ENCODE peak calls at places on chromosomes 13 and 19, in seven cellular contexts. One of them, this sample, is unnamed.

GRCh38 chr13:25901460-25902376 is 150.1 kb downstream of the SHISA2 start:
- DNase-seq in substantia nigra: no peak
- DNase-seq in CD8-positive, alpha-beta memory T cell: no peak
- DNase-seq in lower leg skin: no peak
- DNase-seq in HuH-7: no peak
- DNase-seq in lung: no peak
- DNase-seq in SK-MEL-5: peak; percentile 91
- DNase-seq in this sample: no peak

GRCh38 chr13:100203696-100204367 is 114.9 kb downstream of the PCCA start:
- DNase-seq in lower leg skin: no peak
- DNase-seq in HuH-7: no peak
- DNase-seq in CD8-positive, alpha-beta memory T cell: no peak
- DNase-seq in lung: no peak
- DNase-seq in substantia nigra: no peak
- DNase-seq in SK-MEL-5: no peak
- DNase-seq in this sample: no peak

GRCh38 chr19:33254245-33254824 is 28.7 kb upstream of the SLC7A10 start:
- DNase-seq in lung: no peak
- DNase-seq in SK-MEL-5: no peak
- DNase-seq in CD8-positive, alpha-beta memory T cell: no peak
- DNase-seq in substantia nigra: no peak
- DNase-seq in HuH-7: no peak
- DNase-seq in lower leg skin: no peak
- DNase-seq in this sample: no peak

GRCh38 chr13:111383591-111384440 is 63.4 kb downstream of the TEX29 start:
- DNase-seq in HuH-7: no peak
- DNase-seq in substantia nigra: no peak
- DNase-seq in CD8-positive, alpha-beta memory T cell: no peak
- DNase-seq in lung: no peak
- DNase-seq in SK-MEL-5: no peak
- DNase-seq in lower leg skin: peak; percentile 67
- DNase-seq in this sample: no peak

GRCh38 chr13:60090579-60090978 is 73.1 kb downstream of the DIAPH3 start:
- DNase-seq in CD8-positive, alpha-beta memory T cell: no peak
- DNase-seq in lower leg skin: no peak
- DNase-seq in HuH-7: no peak
- DNase-seq in SK-MEL-5: no peak
- DNase-seq in substantia nigra: no peak
- DNase-seq in lung: no peak
- DNase-seq in this sample: no peak

GRCh38 chr13:50529154-50529882 is 314.2 kb downstream of the DLEU7 start:
- DNase-seq in substantia nigra: peak; percentile 68
- DNase-seq in lower leg skin: peak; percentile 95
- DNase-seq in lung: peak; percentile 84
- DNase-seq in CD8-positive, alpha-beta memory T cell: no peak
- DNase-seq in HuH-7: no peak
- DNase-seq in SK-MEL-5: peak; percentile 97
- DNase-seq in this sample: peak; percentile 72

GRCh38 chr19:40521276-40521675 is 54.5 kb downstream of the SPTBN4 start:
- DNase-seq in lower leg skin: no peak
- DNase-seq in SK-MEL-5: peak; percentile 64
- DNase-seq in lung: no peak
- DNase-seq in substantia nigra: no peak
- DNase-seq in HuH-7: no peak
- DNase-seq in CD8-positive, alpha-beta memory T cell: no peak
- DNase-seq in this sample: no peak

GRCh38 chr13:72648513-72649065 is 78.8 kb downstream of the MZT1 start:
- DNase-seq in lung: no peak
- DNase-seq in HuH-7: peak; percentile 10
- DNase-seq in lower leg skin: no peak
- DNase-seq in substantia nigra: no peak
- DNase-seq in CD8-positive, alpha-beta memory T cell: no peak
- DNase-seq in SK-MEL-5: peak; percentile 52
- DNase-seq in this sample: no peak

GRCh38 chr13:35744566-35745203 is 268.2 kb upstream of the MAB21L1 start:
- DNase-seq in CD8-positive, alpha-beta memory T cell: no peak
- DNase-seq in lower leg skin: no peak
- DNase-seq in substantia nigra: no peak
- DNase-seq in HuH-7: no peak
- DNase-seq in lung: no peak
- DNase-seq in SK-MEL-5: no peak
- DNase-seq in this sample: no peak

GRCh38 chr19:47544476-47544875 is 28.5 kb downstream of the ZNF541 start:
- DNase-seq in SK-MEL-5: no peak
- DNase-seq in lung: no peak
- DNase-seq in lower leg skin: no peak
- DNase-seq in CD8-positive, alpha-beta memory T cell: no peak
- DNase-seq in substantia nigra: no peak
- DNase-seq in HuH-7: no peak
- DNase-seq in this sample: no peak

GRCh38 chr19:8486661-8487136 is 15.7 kb downstream of the PRAM1 start:
- DNase-seq in SK-MEL-5: no peak
- DNase-seq in CD8-positive, alpha-beta memory T cell: no peak
- DNase-seq in lower leg skin: no peak
- DNase-seq in substantia nigra: no peak
- DNase-seq in HuH-7: no peak
- DNase-seq in lung: no peak
- DNase-seq in this sample: no peak

GRCh38 chr19:18772620-18773587 is 18.2 kb downstream of the COMP start:
- DNase-seq in HuH-7: no peak
- DNase-seq in SK-MEL-5: no peak
- DNase-seq in CD8-positive, alpha-beta memory T cell: no peak
- DNase-seq in lung: no peak
- DNase-seq in lower leg skin: no peak
- DNase-seq in substantia nigra: no peak
- DNase-seq in this sample: no peak

GRCh38 chr19:40771101-40771539 is 4.2 kb upstream of the MIA start:
- DNase-seq in HuH-7: no peak
- DNase-seq in SK-MEL-5: peak; percentile 54
- DNase-seq in CD8-positive, alpha-beta memory T cell: no peak
- DNase-seq in lung: no peak
- DNase-seq in substantia nigra: no peak
- DNase-seq in lower leg skin: no peak
- DNase-seq in this sample: no peak

GRCh38 chr19:47891923-47892666 is 6.0 kb upstream of the SULT2A1 start:
- DNase-seq in SK-MEL-5: peak; percentile 12
- DNase-seq in CD8-positive, alpha-beta memory T cell: no peak
- DNase-seq in HuH-7: no peak
- DNase-seq in lower leg skin: peak; percentile 36
- DNase-seq in substantia nigra: no peak
- DNase-seq in lung: no peak
- DNase-seq in this sample: no peak

GRCh38 chr19:4016486-4016885 is 8.9 kb downstream of the PIAS4 start:
- DNase-seq in lower leg skin: no peak
- DNase-seq in SK-MEL-5: peak; percentile 10
- DNase-seq in HuH-7: no peak
- DNase-seq in substantia nigra: peak; percentile 81
- DNase-seq in lung: no peak
- DNase-seq in CD8-positive, alpha-beta memory T cell: no peak
- DNase-seq in this sample: no peak

GRCh38 chr13:26011996-26012688 is 39.7 kb downstream of the SHISA2 start:
- DNase-seq in substantia nigra: no peak
- DNase-seq in SK-MEL-5: no peak
- DNase-seq in CD8-positive, alpha-beta memory T cell: peak; percentile 48
- DNase-seq in HuH-7: no peak
- DNase-seq in lung: peak; percentile 41
- DNase-seq in lower leg skin: peak; percentile 79
- DNase-seq in this sample: no peak

GRCh38 chr13:67440240-67440639 is 210.1 kb upstream of the PCDH9 start:
- DNase-seq in lower leg skin: no peak
- DNase-seq in CD8-positive, alpha-beta memory T cell: no peak
- DNase-seq in substantia nigra: no peak
- DNase-seq in lung: no peak
- DNase-seq in SK-MEL-5: no peak
- DNase-seq in HuH-7: no peak
- DNase-seq in this sample: no peak

GRCh38 chr19:44732235-44733014 is 16.1 kb upstream of the BCL3 start:
- DNase-seq in CD8-positive, alpha-beta memory T cell: no peak
- DNase-seq in SK-MEL-5: no peak
- DNase-seq in substantia nigra: no peak
- DNase-seq in lung: no peak
- DNase-seq in HuH-7: no peak
- DNase-seq in lower leg skin: no peak
- DNase-seq in this sample: no peak

GRCh38 chr19:15200575-15201364 is at the start of gene NOTCH3:
- DNase-seq in substantia nigra: no peak
- DNase-seq in HuH-7: peak; percentile 70
- DNase-seq in lung: no peak
- DNase-seq in SK-MEL-5: no peak
- DNase-seq in lower leg skin: no peak
- DNase-seq in CD8-positive, alpha-beta memory T cell: no peak
- DNase-seq in this sample: no peak

GRCh38 chr13:42959615-42960014 is 32.4 kb downstream of the EPSTI1 start:
- DNase-seq in CD8-positive, alpha-beta memory T cell: no peak
- DNase-seq in SK-MEL-5: no peak
- DNase-seq in lung: no peak
- DNase-seq in substantia nigra: no peak
- DNase-seq in lower leg skin: no peak
- DNase-seq in HuH-7: no peak
- DNase-seq in this sample: no peak

GRCh38 chr13:96680898-96681297 is 313.4 kb downstream of the OXGR1 start:
- DNase-seq in lower leg skin: no peak
- DNase-seq in SK-MEL-5: no peak
- DNase-seq in CD8-positive, alpha-beta memory T cell: no peak
- DNase-seq in substantia nigra: no peak
- DNase-seq in HuH-7: no peak
- DNase-seq in lung: no peak
- DNase-seq in this sample: no peak